ENCODE peak calls at places on chromosomes 2 and 18, in seven cellular contexts. V is astrocyte of the spinal cord, C is fibroblast of pulmonary artery, N is IMR-90, B is heart right ventricle, Z is left lung, D is astrocyte. I is an unnamed sample.

GRCh38 chr2:66515743-66516142 is 80.8 kb downstream of the MEIS1 start:
- DNase-seq in V (no peak), C (peak), N (peak), B (no peak), Z (no peak), D (peak), I (peak)

GRCh38 chr2:246489-247145 is 17.2 kb downstream of the SH3YL1 start:
- DNase-seq in V (peak), C (peak), N (peak), B (peak), Z (no peak), D (peak), I (peak)

GRCh38 chr2:127642706-127643697 is 3.0 kb upstream of the GPR17 start:
- DNase-seq in V (no peak), C (no peak), N (no peak), B (no peak), Z (peak), D (no peak), I (no peak)

GRCh38 chr2:239249781-239250180 is 151.0 kb downstream of the HDAC4 start:
- DNase-seq in V (peak), C (peak), N (peak), B (peak), Z (no peak), D (peak), I (no peak)

GRCh38 chr2:142165790-142166189 is 35.0 kb upstream of the LRP1B start:
- DNase-seq in V (peak), C (peak), N (peak), B (no peak), Z (no peak), D (peak), I (peak)

GRCh38 chr2:60100034-60100433 is 453.4 kb downstream of the BCL11A start:
- DNase-seq in V (no peak), C (no peak), N (no peak), B (no peak), Z (peak), D (no peak), I (no peak)

GRCh38 chr18:48036191-48036590 is 105.7 kb upstream of the SMAD2 start:
- DNase-seq in V (no peak), C (no peak), N (no peak), B (no peak), Z (no peak), D (peak), I (no peak)

GRCh38 chr2:71379086-71379485 is 47.5 kb downstream of the ZNF638 start:
- DNase-seq in V (peak), C (peak), N (peak), B (no peak), Z (no peak), D (peak), I (peak)

GRCh38 chr2:182088681-182089333 is 103.2 kb downstream of the PPP1R1C start:
- DNase-seq in V (no peak), C (no peak), N (peak), B (no peak), Z (no peak), D (no peak), I (no peak)

GRCh38 chr2:45274190-45274926 is 265.1 kb upstream of the SIX2 start:
- DNase-seq in V (no peak), C (no peak), N (no peak), B (no peak), Z (no peak), D (no peak), I (no peak)

GRCh38 chr2:9152975-9153402 is 53.6 kb upstream of the ASAP2 start:
- DNase-seq in V (no peak), C (peak), N (no peak), B (no peak), Z (no peak), D (peak), I (no peak)

GRCh38 chr2:50335433-50335832 is 696.5 kb downstream of the NRXN1 start:
- DNase-seq in V (no peak), C (no peak), N (no peak), B (no peak), Z (no peak), D (no peak), I (no peak)

GRCh38 chr2:13666582-13667414 is 950.1 kb downstream of the TRIB2 start:
- DNase-seq in V (no peak), C (no peak), N (no peak), B (no peak), Z (no peak), D (no peak), I (no peak)

GRCh38 chr18:46821856-46822711 is 65.2 kb upstream of the ST8SIA5 start:
- DNase-seq in V (no peak), C (no peak), N (no peak), B (no peak), Z (no peak), D (peak), I (no peak)

GRCh38 chr2:200077210-200077650 is 121.8 kb downstream of the MAIP1 start:
- DNase-seq in V (peak), C (peak), N (peak), B (no peak), Z (no peak), D (peak), I (peak)

GRCh38 chr2:30144260-30144659 is 2.5 kb upstream of the YPEL5 start:
- DNase-seq in V (no peak), C (no peak), N (no peak), B (no peak), Z (no peak), D (no peak), I (no peak)

GRCh38 chr2:211364911-211365310 is 808.5 kb downstream of the CPS1 start:
- DNase-seq in V (no peak), C (no peak), N (no peak), B (no peak), Z (no peak), D (no peak), I (no peak)

GRCh38 chr18:56702946-56703345 is 51.8 kb downstream of the WDR7 start:
- DNase-seq in V (peak), C (peak), N (peak), B (no peak), Z (no peak), D (peak), I (peak)

GRCh38 chr18:79951545-79952456 is at the start of gene SLC66A2:
- DNase-seq in V (peak), C (peak), N (peak), B (peak), Z (peak), D (peak), I (peak)

GRCh38 chr18:79950440-79951341 is 762 bp downstream of the SLC66A2 start:
- DNase-seq in V (no peak), C (no peak), N (peak), B (no peak), Z (peak), D (no peak), I (no peak)

GRCh38 chr18:79952996-79953559 is 1.6 kb upstream of the SLC66A2 start:
- DNase-seq in V (no peak), C (no peak), N (no peak), B (no peak), Z (no peak), D (no peak), I (no peak)

GRCh38 chr18:79953921-79954651 is 2.6 kb upstream of the SLC66A2 start:
- DNase-seq in V (no peak), C (no peak), N (no peak), B (no peak), Z (no peak), D (no peak), I (peak)

DNA sequence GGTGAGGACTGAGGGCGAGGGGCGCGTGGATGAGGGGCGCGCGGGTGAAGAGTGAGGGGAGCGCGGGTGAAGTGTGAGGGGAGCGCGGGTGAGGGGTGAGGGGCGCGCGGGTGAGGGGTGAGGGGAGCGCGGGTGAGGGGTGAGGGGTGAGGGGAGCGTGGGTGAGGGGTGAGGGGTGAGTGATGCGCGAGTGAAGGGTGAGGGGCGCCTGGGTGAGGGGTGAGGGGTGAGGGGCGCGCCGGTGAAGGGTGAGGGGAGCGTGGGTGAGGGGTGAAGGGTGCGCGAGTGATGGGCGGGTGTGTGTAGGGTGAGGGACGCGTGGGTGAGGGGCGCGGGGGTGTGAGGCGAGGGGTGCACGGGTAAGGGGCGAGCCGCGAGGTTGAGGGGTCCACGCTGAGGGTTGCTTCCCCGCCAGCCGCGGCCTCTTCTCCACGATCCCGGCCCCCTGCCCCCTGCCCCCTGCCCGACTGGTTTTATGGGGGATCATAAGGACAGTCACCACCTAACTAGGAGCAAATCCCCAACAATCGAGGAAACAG is 1.1 kb upstream of the SLC66A2 start:
- DNase-seq in V (no peak), C (no peak), N (no peak), B (no peak), Z (peak), D (no peak), I (no peak)
- H3K4me3 ChIP-seq in V (peak), C (peak), N (peak), B (peak), Z (peak), D (peak), I (peak)

GRCh38 chr2:157363612-157364101 is 38.0 kb upstream of the ERMN start:
- DNase-seq in V (no peak), C (no peak), N (no peak), B (no peak), Z (no peak), D (no peak), I (no peak)

GRCh38 chr2:157362627-157363026 is 37.0 kb upstream of the ERMN start:
- DNase-seq in V (no peak), C (no peak), N (no peak), B (no peak), Z (no peak), D (no peak), I (no peak)

GRCh38 chr2:157361526-157361925 is 35.9 kb upstream of the ERMN start:
- DNase-seq in V (no peak), C (no peak), N (no peak), B (no peak), Z (no peak), D (no peak), I (no peak)

GRCh38 chr2:157355618-157356017 is 30.0 kb upstream of the ERMN start:
- DNase-seq in V (no peak), C (peak), N (peak), B (no peak), Z (no peak), D (no peak), I (peak)

DNA sequence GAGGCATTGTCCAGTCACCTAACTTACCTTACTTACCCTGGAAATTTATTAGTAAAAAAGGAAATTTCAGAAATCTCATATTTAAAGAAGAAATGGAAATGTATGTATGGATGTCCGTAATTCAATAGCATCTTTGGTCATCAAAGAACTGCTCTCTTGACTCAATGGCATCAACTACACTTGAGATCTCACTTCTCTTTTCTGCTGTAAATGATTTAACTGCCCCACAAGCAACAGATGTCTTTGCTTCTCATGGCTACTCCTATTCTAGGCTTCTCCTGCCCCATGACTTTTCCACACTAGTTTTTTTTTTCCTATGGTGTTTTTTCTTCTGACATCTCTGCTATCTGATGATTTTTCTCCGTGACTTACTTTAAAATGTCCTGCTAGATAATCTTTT is 34.0 kb upstream of the ERMN start:
- DNase-seq in V (no peak), C (no peak), N (no peak), B (no peak), Z (no peak), D (no peak), I (no peak)
- H3K4me3 ChIP-seq in V (no peak), C (no peak), N (no peak), B (no peak), Z (no peak), D (no peak), I (no peak)

GRCh38 chr2:227415538-227416424 is 28.0 kb upstream of the SCYGR1 start:
- DNase-seq in V (peak), C (peak), N (peak), B (peak), Z (peak), D (peak), I (peak)
- H3K4me3 ChIP-seq in V (no peak), C (no peak), N (no peak), B (no peak), Z (no peak), D (no peak), I (no peak)

DNA sequence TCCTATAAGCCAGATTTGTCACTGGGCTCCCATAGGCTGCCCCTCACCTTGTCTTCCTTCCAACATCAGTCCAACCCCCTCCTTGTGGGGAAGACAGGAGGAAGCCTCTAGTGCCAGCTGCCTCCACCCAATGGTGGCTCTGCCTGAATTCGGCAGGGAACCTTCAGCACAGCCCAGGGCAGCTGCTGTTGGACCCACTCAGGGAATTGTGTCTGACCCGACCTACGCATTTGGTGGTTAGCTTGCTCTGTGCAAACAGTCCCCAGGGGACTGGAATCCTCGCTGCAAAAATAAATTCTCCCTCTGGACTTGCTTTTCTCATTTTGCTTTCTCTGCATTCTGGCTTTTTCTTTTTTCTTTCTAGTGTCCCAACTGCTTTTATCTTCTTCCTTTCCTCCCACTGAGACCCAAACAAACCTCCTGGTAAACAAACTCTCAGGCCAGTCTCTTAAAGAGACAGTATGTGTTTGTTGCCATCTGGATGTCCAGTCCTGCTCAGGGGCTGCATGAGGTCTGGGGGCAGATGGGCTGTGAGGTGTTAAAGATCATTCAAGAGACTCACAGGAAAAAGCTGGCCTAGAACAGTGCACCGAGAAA is 137.7 kb upstream of the HAAO start:
- DNase-seq in V (peak), C (peak), N (peak), B (peak), Z (no peak), D (peak), I (no peak)
- H3K4me3 ChIP-seq in V (no peak), C (no peak), N (no peak), B (no peak), Z (no peak), D (no peak), I (no peak)

DNA sequence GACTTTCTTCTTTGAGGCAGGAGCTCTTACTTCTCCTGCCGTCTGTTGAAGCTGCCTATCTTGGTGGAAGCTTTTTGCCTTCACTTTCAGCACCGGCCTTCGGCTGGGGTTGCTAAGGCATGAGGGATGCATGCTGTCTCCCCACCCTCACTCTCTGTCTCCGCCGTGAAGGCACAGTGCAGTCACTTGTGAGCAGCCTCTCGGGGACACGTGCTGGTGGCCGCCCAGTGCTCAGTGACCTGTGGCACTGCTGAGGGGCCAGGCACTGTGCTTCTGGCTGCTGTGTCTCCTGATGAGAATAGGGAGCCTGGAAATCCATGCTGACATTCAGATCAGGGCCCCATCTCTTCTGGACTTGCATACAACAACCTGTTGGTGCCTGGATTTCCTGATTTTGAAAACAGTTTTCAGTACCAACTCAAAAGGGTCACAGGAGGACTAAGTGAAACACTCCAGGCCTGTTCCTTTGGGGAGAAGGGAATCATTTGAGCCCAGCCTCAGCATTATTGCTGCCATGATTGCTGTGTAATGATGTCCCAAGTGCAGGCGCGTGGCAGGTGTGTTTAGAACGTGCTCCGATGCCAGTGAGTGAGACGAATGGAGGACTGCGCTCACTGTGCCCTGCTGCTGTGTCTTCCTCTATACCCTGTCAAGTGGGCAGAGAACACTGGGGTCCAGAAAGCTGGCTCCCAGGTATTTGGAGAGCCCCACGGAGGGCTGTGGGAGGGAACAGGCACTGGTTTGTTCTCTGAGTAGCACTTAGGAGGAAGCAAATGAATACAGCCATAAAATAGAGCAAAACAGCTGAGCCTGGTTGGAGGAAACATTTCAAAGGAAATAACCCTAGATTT is 218.1 kb downstream of the SEPTIN10 start:
- DNase-seq in V (no peak), C (no peak), N (no peak), B (no peak), Z (peak), D (no peak), I (no peak)
- H3K4me3 ChIP-seq in V (no peak), C (no peak), N (no peak), B (no peak), Z (no peak), D (no peak), I (no peak)

GRCh38 chr2:73156539-73157124 is 43.9 kb upstream of the RAB11FIP5 start:
- DNase-seq in V (peak), C (peak), N (peak), B (peak), Z (peak), D (peak), I (peak)
- H3K4me3 ChIP-seq in V (no peak), C (no peak), N (no peak), B (no peak), Z (no peak), D (no peak), I (no peak)

I was measured in bronchial epithelial cell.